ENCODE peak calls at places on chromosomes 5 and 9, in five cellular contexts. U is OCI-LY7, M is ovary, Q is mammary epithelial cell, E is GM13977. K is an unnamed sample.
A peak's percentile ranks its signal among the peaks of the same experiment; 100 is the strongest.

GRCh38 chr5:115599502-115599901 is 2.8 kb downstream of the TICAM2 start:
- DNase-seq in E (peak; percentile 42), Q (no peak), M (no peak), U (peak; percentile 27), K (no peak)

GRCh38 chr5:32013658-32014057 is 160.5 kb downstream of the GOLPH3 start:
- DNase-seq in E (no peak), Q (no peak), M (no peak), U (peak; percentile 44), K (no peak)

GRCh38 chr5:171340491-171340890 is 31.4 kb downstream of the TLX3 start:
- DNase-seq in M (no peak), Q (no peak), U (no peak), E (no peak), K (no peak)

GRCh38 chr5:110590187-110590586 is 136.3 kb downstream of the TMEM232 start:
- DNase-seq in U (peak; percentile 4), E (no peak), M (no peak), Q (peak; percentile 5), K (no peak)

GRCh38 chr5:17314907-17315471 is 97.6 kb downstream of the BASP1 start:
- DNase-seq in U (peak; percentile 72), M (no peak), E (peak; percentile 46), Q (no peak), K (no peak)

GRCh38 chr9:677461-678097 is 163.9 kb upstream of the DMRT1 start:
- DNase-seq in E (no peak), M (no peak), Q (no peak), U (no peak), K (no peak)

GRCh38 chr5:64497390-64497789 is 8.4 kb upstream of the RGS7BP start:
- DNase-seq in E (no peak), U (no peak), M (no peak), Q (peak; percentile 17), K (no peak)

GRCh38 chr5:68140763-68141162 is 74.8 kb upstream of the PIK3R1 start:
- DNase-seq in M (no peak), U (no peak), Q (no peak), E (no peak), K (no peak)

GRCh38 chr5:173326501-173326960 is 1.7 kb downstream of the STC2 start:
- DNase-seq in M (no peak), Q (no peak), U (no peak), E (no peak), K (peak; percentile 20)

GRCh38 chr5:82365744-82366228 is 87.6 kb upstream of the RPS23 start:
- DNase-seq in U (no peak), Q (peak; percentile 100), M (no peak), E (no peak), K (peak; percentile 74)

GRCh38 chr9:70049672-70050271 is 6.1 kb downstream of the MAMDC2 start:
- DNase-seq in U (no peak), E (no peak), M (peak; percentile 92), Q (no peak), K (no peak)

GRCh38 chr9:7185612-7186011 is 427.8 kb downstream of the KDM4C start:
- DNase-seq in U (no peak), Q (peak; percentile 85), E (no peak), M (no peak), K (no peak)

GRCh38 chr9:36118706-36119105 is 17.8 kb upstream of the GLIPR2 start:
- DNase-seq in E (no peak), M (no peak), U (no peak), Q (no peak), K (no peak)

GRCh38 chr5:66757219-66757833 is 161.1 kb downstream of the MAST4 start:
- DNase-seq in E (peak; percentile 53), M (peak; percentile 71), U (peak; percentile 63), Q (peak; percentile 34), K (peak; percentile 62)

GRCh38 chr9:117535439-117535838 is 120.6 kb upstream of the ASTN2 start:
- DNase-seq in M (no peak), U (no peak), E (no peak), Q (no peak), K (no peak)

GRCh38 chr5:179231309-179231708 is 114.0 kb downstream of the ADAMTS2 start:
- DNase-seq in U (no peak), Q (no peak), M (no peak), E (no peak), K (no peak)

GRCh38 chr5:178899289-178899688 is 3.6 kb downstream of the ZFP2 start:
- DNase-seq in M (no peak), Q (no peak), E (no peak), U (no peak), K (no peak)

GRCh38 chr5:112574566-112574965 is 155.5 kb upstream of the EPB41L4A start:
- DNase-seq in M (no peak), U (no peak), Q (no peak), E (no peak), K (no peak)

GRCh38 chr9:132006657-132007370 is 72.9 kb downstream of the MED27 start:
- DNase-seq in E (peak; percentile 62), M (no peak), Q (peak; percentile 80), U (no peak), K (peak; percentile 61)

GRCh38 chr5:160835376-160835775 is 16.6 kb downstream of the ATP10B start:
- DNase-seq in M (no peak), U (no peak), E (no peak), Q (no peak), K (no peak)

GRCh38 chr5:133321833-133322420 is 270.1 kb downstream of the HSPA4 start:
- DNase-seq in E (peak; percentile 59), U (no peak), M (no peak), Q (peak; percentile 11), K (peak; percentile 76)

GRCh38 chr5:169223595-169223953 is 77.4 kb downstream of the SLIT3 start:
- DNase-seq in E (no peak), U (no peak), Q (no peak), M (no peak), K (no peak)

GRCh38 chr9:4375424-4376195 is 75.7 kb upstream of the GLIS3 start:
- DNase-seq in M (no peak), Q (peak; percentile 56), U (no peak), E (peak; percentile 26), K (no peak)

GRCh38 chr9:133690111-133690561 is 48.0 kb downstream of the SARDH start:
- DNase-seq in M (no peak), U (no peak), Q (no peak), E (no peak), K (no peak)

GRCh38 chr9:125646222-125647100 is 60.5 kb downstream of the MAPKAP1 start:
- DNase-seq in Q (no peak), U (peak; percentile 48), E (no peak), M (no peak), K (peak; percentile 30)

GRCh38 chr9:137053944-137054931 is at the start of gene ENTPD2:
- DNase-seq in U (no peak), M (no peak), E (peak; percentile 81), Q (peak; percentile 73), K (peak; percentile 58)

GRCh38 chr5:134101686-134102439 is 12.6 kb upstream of the TCF7 start:
- DNase-seq in E (peak; percentile 71), M (peak; percentile 48), U (peak; percentile 64), Q (no peak), K (peak; percentile 82)

GRCh38 chr9:89109666-89110065 is 69.0 kb downstream of the SHC3 start:
- DNase-seq in U (no peak), M (no peak), Q (peak; percentile 48), E (no peak), K (no peak)

GRCh38 chr5:123089971-123090640 is 1.1 kb downstream of the PRDM6 start:
- DNase-seq in M (peak; percentile 55), E (peak; percentile 61), U (no peak), Q (no peak), K (no peak)

GRCh38 chr9:4226331-4227250 is 73.3 kb downstream of the GLIS3 start:
- DNase-seq in U (no peak), M (no peak), E (no peak), Q (no peak), K (no peak)

GRCh38 chr9:23611874-23612273 is 214.2 kb downstream of the ELAVL2 start:
- DNase-seq in E (no peak), Q (no peak), U (no peak), M (no peak), K (no peak)

GRCh38 chr9:23608456-23608855 is 217.6 kb downstream of the ELAVL2 start:
- DNase-seq in Q (no peak), M (no peak), U (no peak), E (no peak), K (no peak)

GRCh38 chr9:23603311-23603710 is 222.7 kb downstream of the ELAVL2 start:
- DNase-seq in M (no peak), E (no peak), U (no peak), Q (no peak), K (no peak)

DNA sequence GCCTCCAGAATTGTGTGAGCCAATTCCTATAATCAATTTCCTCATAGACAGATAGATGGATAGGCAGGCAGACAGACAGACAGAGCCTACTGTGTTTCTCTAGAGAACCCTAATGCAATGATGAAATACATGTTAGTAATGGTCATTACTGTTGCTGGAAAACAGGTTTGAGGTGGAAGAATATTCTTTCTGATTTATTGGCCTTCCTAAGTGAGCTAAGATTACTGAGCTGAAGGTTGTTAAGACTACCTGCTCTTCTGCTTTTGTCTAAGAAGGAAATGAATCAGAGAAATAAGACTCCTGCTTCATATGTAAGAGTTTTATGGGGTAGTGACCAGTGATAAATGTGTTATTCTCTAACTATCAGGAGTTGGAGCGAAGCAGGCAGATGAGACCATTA is 219.9 kb downstream of the ELAVL2 start:
- DNase-seq in U (no peak), E (no peak), M (no peak), Q (peak; percentile 10), K (no peak)
- TF ChIP-seq CTCF in U (no peak), E (no peak), M (no peak), Q (no peak), K (no peak)

DNA sequence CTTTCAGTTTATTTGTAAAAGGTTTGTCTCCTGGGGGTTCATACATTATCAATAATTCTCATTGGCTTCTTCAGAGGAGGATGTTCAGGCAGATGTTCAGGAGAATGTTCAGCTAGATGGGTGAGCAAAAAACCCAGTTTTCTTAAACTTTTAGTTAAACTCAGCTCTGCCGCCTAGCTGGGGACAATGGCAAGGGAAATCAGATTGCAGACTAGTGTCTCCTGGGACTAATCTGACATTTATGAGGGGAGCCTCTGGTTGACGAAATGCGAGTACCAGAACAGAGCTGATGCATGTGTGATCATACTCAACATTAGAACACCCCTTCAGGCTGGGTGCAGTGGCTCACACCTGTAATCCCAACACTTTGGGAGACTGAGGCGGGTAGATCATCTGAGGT is 314.4 kb downstream of the ARL15 start:
- DNase-seq in U (no peak), Q (no peak), M (no peak), E (no peak), K (no peak)
- TF ChIP-seq CTCF in U (no peak), Q (no peak), M (no peak), E (no peak), K (no peak)

DNA sequence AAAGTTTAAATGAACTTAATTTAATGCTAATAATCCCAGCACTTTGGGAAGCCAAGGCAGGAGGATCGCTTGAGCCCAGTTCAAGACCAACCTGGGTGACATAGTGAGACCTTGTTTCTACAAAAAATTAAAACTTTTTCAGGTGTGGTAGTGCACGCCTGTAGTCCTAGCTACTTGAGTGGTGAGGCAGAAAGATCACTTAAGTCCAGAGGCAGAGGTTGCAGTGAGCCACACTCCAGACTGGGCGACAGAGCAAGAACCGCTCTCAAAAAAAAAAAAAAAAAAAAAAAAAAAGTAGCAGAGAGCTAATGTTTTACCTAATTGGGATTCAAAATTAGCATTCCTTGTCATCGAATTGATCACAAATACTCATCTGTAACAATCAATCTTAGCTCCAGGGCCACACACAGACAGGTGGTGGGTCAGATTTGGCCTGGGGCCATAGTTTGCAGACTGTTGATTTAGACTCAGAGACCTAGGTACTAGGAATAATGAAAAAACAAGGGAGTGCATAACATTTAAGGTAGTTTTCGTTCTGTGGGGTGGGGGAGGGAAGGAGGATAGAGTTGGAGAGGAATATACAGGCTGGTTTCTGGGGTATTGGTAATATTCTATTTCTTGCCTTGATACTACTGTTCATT is 21.4 kb downstream of the HSDL2 start:
- DNase-seq in E (no peak), Q (no peak), U (no peak), M (no peak), K (no peak)
- TF ChIP-seq CTCF in E (no peak), Q (no peak), U (no peak), M (no peak), K (no peak)

GRCh38 chr5:60687927-60688720 is 11.8 kb downstream of the DEPDC1B start:
- DNase-seq in U (no peak), M (no peak), Q (peak; percentile 52), E (peak; percentile 15), K (peak; percentile 8)
- TF ChIP-seq CTCF in U (peak; percentile 28), M (no peak), Q (peak; percentile 55), E (peak; percentile 15), K (no peak)